ENCODE peak calls at places on chromosomes 2 and 18, in four cellular contexts. S is HepG2, G is GM12878, T is K562. L is an unnamed sample.

GRCh38 chr2:218437969-218438368 is 19.0 kb downstream of the VIL1 start:
- DNase-seq in S (no peak), G (no peak), T (no peak), L (no peak)

GRCh38 chr2:18777250-18777812 is 188.0 kb upstream of the NT5C1B start:
- DNase-seq in S (peak), G (no peak), T (no peak), L (no peak)

GRCh38 chr18:62179213-62179612 is 7.6 kb downstream of the PIGN start:
- DNase-seq in S (no peak), G (no peak), T (no peak), L (no peak)

GRCh38 chr2:192162392-192163042 is 32.2 kb downstream of the TMEFF2 start:
- DNase-seq in S (peak), G (no peak), T (peak), L (peak)

GRCh38 chr2:27086722-27087446 is at the start of gene KHK:
- DNase-seq in S (peak), G (no peak), T (peak), L (no peak)

GRCh38 chr2:238483656-238484055 is 56.9 kb downstream of the ASB1 start:
- DNase-seq in S (no peak), G (no peak), T (no peak), L (no peak)

GRCh38 chr18:74897971-74898657 is 300.4 kb downstream of the ZNF407 start:
- DNase-seq in S (no peak), G (no peak), T (no peak), L (peak)

GRCh38 chr2:143955416-143956075 is 564.4 kb downstream of the ZEB2 start:
- DNase-seq in S (no peak), G (no peak), T (no peak), L (no peak)

GRCh38 chr2:38057651-38058410 is 18.1 kb downstream of the CYP1B1 start:
- DNase-seq in S (no peak), G (no peak), T (no peak), L (no peak)

GRCh38 chr2:47189635-47190034 is 34.5 kb upstream of the STPG4 start:
- DNase-seq in S (no peak), G (no peak), T (no peak), L (peak)

GRCh38 chr2:20755132-20755800 is 67.6 kb downstream of the LDAH start:
- DNase-seq in S (no peak), G (no peak), T (no peak), L (peak)

DNA sequence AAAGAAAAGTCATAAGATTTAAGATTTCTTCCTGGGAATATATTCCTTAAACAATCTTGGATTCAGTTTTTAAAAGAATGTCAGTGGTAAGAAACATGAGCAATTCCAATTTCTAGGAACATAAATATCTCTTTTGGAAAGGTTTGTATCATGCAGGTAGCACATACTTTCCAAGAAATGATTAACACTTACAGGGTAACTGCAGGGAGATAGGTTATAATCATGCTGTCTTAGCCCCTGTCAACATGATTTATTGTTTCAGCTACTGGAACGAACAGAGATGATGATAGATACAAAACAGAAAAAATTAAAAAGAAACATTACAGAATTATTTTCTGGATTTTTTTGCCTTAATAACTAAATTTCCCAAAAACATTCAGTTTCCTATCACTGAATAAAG is 1537.7 kb downstream of the LRP1B start:
- DNase-seq in S (no peak), G (no peak), T (no peak), L (no peak)
- H2AFZ ChIP-seq in S (no peak), G (no peak), T (no peak), L (no peak)

DNA sequence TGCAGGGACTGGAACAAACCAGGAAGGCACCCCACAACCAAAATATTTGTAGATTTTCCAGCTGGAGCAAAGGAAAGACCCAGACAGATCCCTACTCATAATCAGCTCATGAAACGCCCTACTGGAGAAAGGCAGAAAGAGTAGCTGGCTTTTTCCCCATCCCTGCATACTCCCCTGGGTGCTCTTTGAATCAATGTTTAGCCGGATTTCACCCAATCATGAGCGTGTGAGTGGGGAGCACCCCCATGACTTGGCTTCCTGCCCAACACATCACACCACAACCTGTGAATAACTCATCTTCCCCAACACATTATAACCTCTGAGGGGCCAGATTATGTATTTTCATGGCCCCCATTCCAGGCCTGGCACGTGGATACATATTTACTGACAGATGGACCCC is 35.1 kb upstream of the SLC14A1 start:
- DNase-seq in S (no peak), G (no peak), T (no peak), L (no peak)
- TF ChIP-seq MYC in S (no peak), G (no peak), T (no peak), L (no peak)

GRCh38 chr2:53767405-53768232 is at the start of gene CHAC2:
- DNase-seq in S (peak), G (peak), T (peak), L (peak)
- TF ChIP-seq CTCF in S (peak), G (no peak), T (peak), L (peak)

GRCh38 chr18:21453512-21453862 is 147.0 kb downstream of the ESCO1 start:
- DNase-seq in S (no peak), G (no peak), T (no peak), L (no peak)
- H2AFZ ChIP-seq in S (no peak), G (no peak), T (no peak), L (no peak)

GRCh38 chr2:206824219-206824618 is 58.8 kb downstream of the FASTKD2 start:
- DNase-seq in S (no peak), G (no peak), T (no peak), L (no peak)

GRCh38 chr2:206823178-206823577 is 57.8 kb downstream of the FASTKD2 start:
- DNase-seq in S (no peak), G (no peak), T (no peak), L (no peak)

GRCh38 chr2:206820755-206821154 is 55.3 kb downstream of the FASTKD2 start:
- DNase-seq in S (no peak), G (no peak), T (no peak), L (no peak)

DNA sequence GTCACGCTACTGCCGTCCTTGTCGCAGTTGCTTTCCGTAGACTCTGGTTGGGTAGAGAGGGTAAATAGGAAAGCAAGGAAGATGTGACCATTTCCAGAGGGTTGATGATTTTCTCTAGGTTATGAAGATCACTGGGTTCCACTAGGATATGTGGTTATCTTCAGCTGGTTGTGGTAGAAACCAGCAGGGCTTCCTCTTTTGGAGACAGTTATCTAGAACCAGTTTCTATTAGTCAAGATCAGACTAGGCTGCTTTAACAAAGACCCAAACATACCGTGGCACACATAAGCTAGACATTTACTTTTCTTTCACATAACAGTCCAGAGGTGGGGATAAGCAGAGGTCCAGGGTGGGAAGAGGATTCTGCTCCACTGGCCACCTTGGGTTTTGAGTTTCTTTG is 59.6 kb downstream of the FASTKD2 start:
- DNase-seq in S (no peak), G (no peak), T (no peak), L (no peak)
- TF ChIP-seq MYC in S (no peak), G (no peak), T (no peak), L (no peak)

GRCh38 chr2:112772322-112772721 is 7.9 kb upstream of the CKAP2L start:
- DNase-seq in S (no peak), G (no peak), T (no peak), L (no peak)

GRCh38 chr2:112765251-112765650 is 842 bp upstream of the CKAP2L start:
- DNase-seq in S (no peak), G (no peak), T (no peak), L (no peak)

GRCh38 chr2:112767693-112768380 is 3.4 kb upstream of the CKAP2L start:
- DNase-seq in S (no peak), G (no peak), T (no peak), L (peak)

GRCh38 chr2:112764071-112765044 is at the start of gene CKAP2L:
- DNase-seq in S (peak), G (peak), T (peak), L (peak)

GRCh38 chr2:112768432-112768831 is 4.0 kb upstream of the CKAP2L start:
- DNase-seq in S (no peak), G (no peak), T (no peak), L (no peak)
- TF ChIP-seq CTCF in S (no peak), G (no peak), T (no peak), L (no peak)

DNA sequence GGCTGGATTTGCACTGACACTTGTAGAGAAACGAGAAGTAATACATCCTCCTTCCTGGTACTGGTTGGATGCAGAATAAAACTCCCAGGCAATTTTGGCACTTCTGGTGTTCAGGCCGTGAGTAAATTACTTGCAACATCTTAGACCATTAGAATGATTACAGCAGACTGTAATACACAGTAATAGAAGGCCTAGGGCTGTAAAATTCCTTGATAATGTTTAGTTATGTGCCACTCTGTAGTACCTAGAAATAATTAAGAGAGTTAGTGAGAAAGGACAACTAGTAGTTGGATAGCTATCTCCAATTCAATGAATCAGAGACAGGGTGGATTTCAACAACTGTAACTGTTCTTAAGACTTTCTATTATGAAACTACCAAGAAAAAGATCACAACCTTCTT is 356.3 kb upstream of the SETBP1 start:
- DNase-seq in S (no peak), G (no peak), T (no peak), L (no peak)
- H2AFZ ChIP-seq in S (no peak), G (no peak), T (no peak), L (no peak)